ENCODE peak calls at places on chromosomes 13 and 19, in ten cellular contexts. N is body of pancreas, W is heart left ventricle, H is tibial nerve, R is erythroblast, B is breast epithelium, D is ovary, I is lower leg skin, T is GM12878, J is right lobe of liver. Y is an unnamed sample.

GRCh38 chr13:29847501-29847983 is 2.9 kb downstream of the UBL3 start:
- DNase-seq in D (peak), N (peak), J (no peak), I (peak), R (no peak), H (peak), B (no peak), W (no peak), T (no peak), Y (no peak)

GRCh38 chr13:100244431-100244830 is 155.5 kb downstream of the PCCA start:
- DNase-seq in H (no peak), I (no peak), D (no peak), W (no peak), B (no peak), R (no peak), J (no peak), N (no peak), T (no peak), Y (no peak)

GRCh38 chr19:46979770-46980105 is 39.9 kb upstream of the NPAS1 start:
- DNase-seq in J (no peak), B (no peak), N (no peak), T (no peak), H (no peak), I (no peak), D (no peak), R (no peak), W (no peak), Y (no peak)

GRCh38 chr13:51849145-51850101 is 4.4 kb upstream of the TMEM272 start:
- DNase-seq in B (no peak), N (peak), H (no peak), D (no peak), T (no peak), R (peak), J (no peak), I (no peak), W (no peak), Y (peak)

GRCh38 chr19:677601-678380 is 1.6 kb downstream of the FSTL3 start:
- DNase-seq in J (no peak), R (no peak), D (no peak), T (no peak), N (peak), H (no peak), W (no peak), B (no peak), I (no peak), Y (no peak)

GRCh38 chr19:54179921-54180452 is 7.0 kb upstream of the TMC4 start:
- DNase-seq in B (no peak), T (no peak), N (peak), W (no peak), D (no peak), R (peak), I (no peak), H (no peak), J (no peak), Y (no peak)

GRCh38 chr13:64154514-64154913 is 2738.9 kb upstream of the PCDH20 start:
- DNase-seq in W (no peak), H (no peak), R (no peak), N (no peak), D (no peak), T (no peak), J (no peak), I (no peak), B (no peak), Y (no peak)

GRCh38 chr19:55615553-55616394 is 8.6 kb downstream of the ZNF784 start:
- DNase-seq in W (no peak), N (no peak), D (no peak), R (no peak), T (no peak), B (no peak), H (no peak), I (no peak), J (no peak), Y (no peak)

GRCh38 chr13:106535552-106536243 is at the start of gene EFNB2:
- DNase-seq in T (peak), H (peak), D (peak), B (peak), J (peak), W (peak), R (peak), N (peak), I (peak), Y (peak)

GRCh38 chr19:5448374-5448773 is 6.8 kb upstream of the ZNRF4 start:
- DNase-seq in N (peak), R (no peak), B (no peak), H (no peak), J (no peak), T (no peak), I (no peak), D (no peak), W (no peak), Y (no peak)

GRCh38 chr19:8615813-8616596 is 5.5 kb upstream of the ADAMTS10 start:
- DNase-seq in H (peak), W (no peak), T (no peak), B (no peak), I (peak), R (peak), J (peak), D (peak), N (peak), Y (no peak)

GRCh38 chr19:588093-588742 is 1.5 kb upstream of the HCN2 start:
- DNase-seq in I (peak), H (no peak), W (peak), J (no peak), R (peak), D (no peak), T (no peak), B (peak), N (peak), Y (peak)

GRCh38 chr13:23901365-23901764 is 4.1 kb upstream of the C1QTNF9B start:
- DNase-seq in B (no peak), D (no peak), T (no peak), W (no peak), I (no peak), J (no peak), N (no peak), H (no peak), R (no peak), Y (no peak)

GRCh38 chr13:114129649-114130062 is 2.8 kb downstream of the RASA3 start:
- DNase-seq in W (no peak), B (no peak), T (no peak), R (no peak), D (no peak), I (no peak), J (no peak), N (no peak), H (no peak), Y (no peak)

GRCh38 chr19:5138606-5139594 is 170.0 kb downstream of the KDM4B start:
- DNase-seq in B (no peak), T (peak), N (peak), J (no peak), I (peak), D (no peak), H (peak), R (no peak), W (peak), Y (peak)

DNA sequence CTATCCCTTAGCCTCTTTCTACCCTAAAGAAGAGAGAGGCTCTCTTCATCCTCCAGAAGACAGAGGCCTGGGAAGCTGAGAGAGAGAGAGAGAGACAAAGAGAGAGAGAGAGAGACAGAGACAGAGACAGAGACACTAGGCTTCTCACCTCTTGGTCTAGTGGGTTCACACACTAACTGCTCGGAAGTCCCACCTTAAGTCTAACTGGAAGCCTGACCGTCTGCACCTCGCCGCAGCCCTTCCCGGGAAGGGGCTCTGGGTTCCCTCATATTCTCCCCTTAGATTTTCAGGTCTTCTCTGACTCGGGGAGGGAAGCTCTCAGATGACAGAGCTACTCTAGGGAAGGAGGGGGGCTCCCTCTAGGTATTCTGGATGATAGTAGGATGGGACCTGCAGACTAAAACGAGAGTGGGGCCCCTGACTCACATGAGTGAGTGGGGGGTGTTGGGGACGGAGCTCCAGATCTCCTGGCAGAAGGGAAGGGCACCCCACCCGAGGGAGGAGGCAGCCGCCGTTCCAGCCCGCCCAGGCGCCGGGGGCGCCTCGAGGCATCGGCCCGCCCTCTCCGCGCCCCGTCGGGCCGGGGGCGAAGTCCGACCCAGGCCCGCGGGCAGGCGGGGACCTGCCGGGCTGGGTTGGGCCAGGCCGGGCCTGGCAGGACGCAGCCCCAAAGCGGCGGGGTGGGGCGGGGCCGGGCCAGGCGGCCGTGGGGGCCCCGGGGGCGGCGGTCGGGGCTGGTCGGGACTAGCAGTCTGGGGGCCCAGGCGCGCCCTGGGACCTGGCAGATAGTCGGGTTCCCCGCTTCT is 2.0 kb upstream of the JUNB start:
- DNase-seq in J (no peak), N (no peak), I (peak), T (no peak), H (no peak), B (no peak), W (no peak), R (no peak), D (no peak), Y (no peak)
- TF ChIP-seq POLR2A in J (peak), N (no peak), I (no peak), T (peak), H (no peak), B (no peak), W (no peak), R (peak), D (no peak), Y (no peak)

DNA sequence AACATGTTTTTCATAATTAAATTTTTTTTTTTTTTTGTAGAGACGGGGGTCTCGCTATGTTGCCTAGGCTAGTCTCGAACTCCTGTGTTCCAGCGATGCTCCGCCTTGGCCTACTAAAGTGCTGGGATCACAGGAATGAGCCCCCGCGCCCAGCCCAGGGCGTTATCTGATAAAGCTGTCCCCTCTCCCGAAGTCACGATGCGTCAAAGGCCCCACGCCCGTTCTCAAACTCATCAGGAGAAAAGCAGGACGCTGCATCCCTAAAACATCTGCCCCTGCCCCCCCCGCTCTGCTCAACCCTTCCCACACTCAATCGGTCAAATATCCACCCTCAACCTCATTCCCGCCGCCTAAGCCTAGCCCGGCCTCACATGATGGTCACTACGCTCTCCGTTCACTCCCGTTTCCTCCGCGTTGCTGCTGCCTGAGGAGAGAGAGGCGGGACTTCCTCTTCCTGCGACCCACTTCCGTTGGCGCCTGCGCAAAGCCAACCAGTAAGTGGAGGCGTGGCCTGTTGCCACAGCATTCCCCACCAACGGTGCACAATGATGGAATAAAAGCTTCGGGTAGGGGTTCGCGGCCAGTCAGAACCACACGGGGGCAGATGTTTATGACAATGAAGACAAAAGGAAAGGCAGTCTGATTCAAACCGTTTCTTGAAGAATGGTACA is at the start of gene SNRPD2:
- DNase-seq in W (peak), D (peak), R (peak), J (peak), N (peak), B (peak), T (peak), H (peak), I (peak), Y (peak)
- TF ChIP-seq POLR2A in W (no peak), D (peak), R (peak), J (peak), N (peak), B (peak), T (peak), H (peak), I (no peak), Y (peak)

GRCh38 chr13:85741017-85741416 is 58.2 kb downstream of the SLITRK6 start:
- DNase-seq in W (no peak), R (no peak), D (no peak), T (no peak), B (no peak), N (no peak), J (no peak), H (no peak), I (no peak), Y (no peak)
- TF ChIP-seq POLR2A in W (no peak), R (no peak), D (no peak), T (no peak), B (no peak), N (no peak), J (no peak), H (no peak), I (no peak), Y (no peak)

GRCh38 chr13:21637296-21637695 is 33.3 kb upstream of the MICU2 start:
- DNase-seq in R (peak), J (no peak), W (no peak), T (no peak), I (peak), H (no peak), D (no peak), N (peak), B (no peak), Y (no peak)

GRCh38 chr13:21632196-21632595 is 28.2 kb upstream of the MICU2 start:
- DNase-seq in I (no peak), N (no peak), B (no peak), J (no peak), R (no peak), H (no peak), D (no peak), W (no peak), T (no peak), Y (no peak)
- TF ChIP-seq POLR2A in I (no peak), N (no peak), B (no peak), J (no peak), R (no peak), H (no peak), D (no peak), W (no peak), T (no peak), Y (no peak)

Y was measured in GM12891.